ENCODE peak calls at places on chromosomes 6 and 20, in seven cellular contexts. One of them, this sample, is unnamed.
A peak's percentile ranks its signal among the peaks of the same experiment; 100 is the strongest.

GRCh38 chr6:22151892-22152291 is 144.9 kb downstream of the PRL start:
- DNase-seq in activated T-helper 1 cell treated with anti-CD3 and anti-CD28 coated beads, Interleukin-12 subunit alpha, Interleukin-12 subunit beta, Interleukin-2, Interleukin-4 antibody, amounts not matched to agents 30 ng/mL and 10 ng/mL and 1 ng/mL, durations not matched to agents 14 hours and 24 hours and 36 hours: no peak
- DNase-seq in hypothalamus: no peak
- DNase-seq in ureter: no peak
- DNase-seq in kidney tubule cell: no peak
- DNase-seq in NCI-H345: no peak
- DNase-seq in AG04450: no peak
- DNase-seq in this sample: no peak

GRCh38 chr20:20956586-20956985 is 149.6 kb downstream of the LINC00237 start:
- DNase-seq in NCI-H345: no peak
- DNase-seq in kidney tubule cell: no peak
- DNase-seq in activated T-helper 1 cell treated with anti-CD3 and anti-CD28 coated beads, Interleukin-12 subunit alpha, Interleukin-12 subunit beta, Interleukin-2, Interleukin-4 antibody, amounts not matched to agents 30 ng/mL and 10 ng/mL and 1 ng/mL, durations not matched to agents 14 hours and 24 hours and 36 hours: no peak
- DNase-seq in ureter: no peak
- DNase-seq in hypothalamus: peak; percentile 9
- DNase-seq in AG04450: no peak
- DNase-seq in this sample: no peak

GRCh38 chr6:141451508-141452353 is 681.0 kb upstream of the GJE1 start:
- DNase-seq in activated T-helper 1 cell treated with anti-CD3 and anti-CD28 coated beads, Interleukin-12 subunit alpha, Interleukin-12 subunit beta, Interleukin-2, Interleukin-4 antibody, amounts not matched to agents 30 ng/mL and 10 ng/mL and 1 ng/mL, durations not matched to agents 14 hours and 24 hours and 36 hours: no peak
- DNase-seq in hypothalamus: no peak
- DNase-seq in AG04450: peak; percentile 32
- DNase-seq in ureter: no peak
- DNase-seq in NCI-H345: peak; percentile 25
- DNase-seq in kidney tubule cell: peak; percentile 80
- DNase-seq in this sample: no peak

GRCh38 chr6:101398716-101399626 is 5.5 kb downstream of the GRIK2 start:
- DNase-seq in hypothalamus: peak; percentile 0
- DNase-seq in ureter: no peak
- DNase-seq in kidney tubule cell: no peak
- DNase-seq in AG04450: no peak
- DNase-seq in NCI-H345: no peak
- DNase-seq in activated T-helper 1 cell treated with anti-CD3 and anti-CD28 coated beads, Interleukin-12 subunit alpha, Interleukin-12 subunit beta, Interleukin-2, Interleukin-4 antibody, amounts not matched to agents 30 ng/mL and 10 ng/mL and 1 ng/mL, durations not matched to agents 14 hours and 24 hours and 36 hours: no peak
- DNase-seq in this sample: no peak

GRCh38 chr6:130598021-130598989 is 228.9 kb upstream of the SMLR1 start:
- DNase-seq in ureter: no peak
- DNase-seq in NCI-H345: no peak
- DNase-seq in activated T-helper 1 cell treated with anti-CD3 and anti-CD28 coated beads, Interleukin-12 subunit alpha, Interleukin-12 subunit beta, Interleukin-2, Interleukin-4 antibody, amounts not matched to agents 30 ng/mL and 10 ng/mL and 1 ng/mL, durations not matched to agents 14 hours and 24 hours and 36 hours: no peak
- DNase-seq in kidney tubule cell: no peak
- DNase-seq in hypothalamus: no peak
- DNase-seq in AG04450: no peak
- DNase-seq in this sample: no peak

GRCh38 chr20:33348136-33348937 is 53.0 kb downstream of the CDK5RAP1 start:
- DNase-seq in NCI-H345: no peak
- DNase-seq in AG04450: no peak
- DNase-seq in hypothalamus: no peak
- DNase-seq in kidney tubule cell: no peak
- DNase-seq in ureter: no peak
- DNase-seq in activated T-helper 1 cell treated with anti-CD3 and anti-CD28 coated beads, Interleukin-12 subunit alpha, Interleukin-12 subunit beta, Interleukin-2, Interleukin-4 antibody, amounts not matched to agents 30 ng/mL and 10 ng/mL and 1 ng/mL, durations not matched to agents 14 hours and 24 hours and 36 hours: no peak
- DNase-seq in this sample: no peak

GRCh38 chr20:19583532-19584175 is 174.4 kb upstream of the RIN2 start:
- DNase-seq in kidney tubule cell: peak; percentile 74
- DNase-seq in hypothalamus: peak; percentile 27
- DNase-seq in AG04450: no peak
- DNase-seq in ureter: peak; percentile 80
- DNase-seq in activated T-helper 1 cell treated with anti-CD3 and anti-CD28 coated beads, Interleukin-12 subunit alpha, Interleukin-12 subunit beta, Interleukin-2, Interleukin-4 antibody, amounts not matched to agents 30 ng/mL and 10 ng/mL and 1 ng/mL, durations not matched to agents 14 hours and 24 hours and 36 hours: peak; percentile 8
- DNase-seq in NCI-H345: peak; percentile 73
- DNase-seq in this sample: peak; percentile 45

GRCh38 chr6:159170999-159171712 is 2.0 kb downstream of the FNDC1 start:
- DNase-seq in activated T-helper 1 cell treated with anti-CD3 and anti-CD28 coated beads, Interleukin-12 subunit alpha, Interleukin-12 subunit beta, Interleukin-2, Interleukin-4 antibody, amounts not matched to agents 30 ng/mL and 10 ng/mL and 1 ng/mL, durations not matched to agents 14 hours and 24 hours and 36 hours: no peak
- DNase-seq in NCI-H345: no peak
- DNase-seq in AG04450: peak; percentile 36
- DNase-seq in hypothalamus: no peak
- DNase-seq in kidney tubule cell: peak; percentile 43
- DNase-seq in ureter: no peak
- DNase-seq in this sample: no peak

GRCh38 chr6:112054520-112055160 is 736 bp downstream of the CCN6 start:
- DNase-seq in NCI-H345: no peak
- DNase-seq in kidney tubule cell: no peak
- DNase-seq in hypothalamus: no peak
- DNase-seq in activated T-helper 1 cell treated with anti-CD3 and anti-CD28 coated beads, Interleukin-12 subunit alpha, Interleukin-12 subunit beta, Interleukin-2, Interleukin-4 antibody, amounts not matched to agents 30 ng/mL and 10 ng/mL and 1 ng/mL, durations not matched to agents 14 hours and 24 hours and 36 hours: no peak
- DNase-seq in ureter: no peak
- DNase-seq in AG04450: no peak
- DNase-seq in this sample: no peak

GRCh38 chr20:25082498-25082873 is 545 bp upstream of the VSX1 start:
- DNase-seq in NCI-H345: no peak
- DNase-seq in hypothalamus: no peak
- DNase-seq in kidney tubule cell: no peak
- DNase-seq in activated T-helper 1 cell treated with anti-CD3 and anti-CD28 coated beads, Interleukin-12 subunit alpha, Interleukin-12 subunit beta, Interleukin-2, Interleukin-4 antibody, amounts not matched to agents 30 ng/mL and 10 ng/mL and 1 ng/mL, durations not matched to agents 14 hours and 24 hours and 36 hours: no peak
- DNase-seq in ureter: no peak
- DNase-seq in AG04450: no peak
- DNase-seq in this sample: no peak

GRCh38 chr6:41083072-41083471 is 10.3 kb downstream of the NFYA start:
- DNase-seq in activated T-helper 1 cell treated with anti-CD3 and anti-CD28 coated beads, Interleukin-12 subunit alpha, Interleukin-12 subunit beta, Interleukin-2, Interleukin-4 antibody, amounts not matched to agents 30 ng/mL and 10 ng/mL and 1 ng/mL, durations not matched to agents 14 hours and 24 hours and 36 hours: no peak
- DNase-seq in AG04450: no peak
- DNase-seq in NCI-H345: no peak
- DNase-seq in hypothalamus: no peak
- DNase-seq in kidney tubule cell: no peak
- DNase-seq in ureter: no peak
- DNase-seq in this sample: no peak

GRCh38 chr20:40797425-40797824 is 108.4 kb upstream of the MAFB start:
- DNase-seq in AG04450: no peak
- DNase-seq in kidney tubule cell: peak; percentile 9
- DNase-seq in activated T-helper 1 cell treated with anti-CD3 and anti-CD28 coated beads, Interleukin-12 subunit alpha, Interleukin-12 subunit beta, Interleukin-2, Interleukin-4 antibody, amounts not matched to agents 30 ng/mL and 10 ng/mL and 1 ng/mL, durations not matched to agents 14 hours and 24 hours and 36 hours: no peak
- DNase-seq in hypothalamus: no peak
- DNase-seq in NCI-H345: no peak
- DNase-seq in ureter: no peak
- DNase-seq in this sample: peak; percentile 31

GRCh38 chr6:120735641-120736040 is 598.6 kb downstream of the TBC1D32 start:
- DNase-seq in kidney tubule cell: no peak
- DNase-seq in NCI-H345: no peak
- DNase-seq in ureter: no peak
- DNase-seq in activated T-helper 1 cell treated with anti-CD3 and anti-CD28 coated beads, Interleukin-12 subunit alpha, Interleukin-12 subunit beta, Interleukin-2, Interleukin-4 antibody, amounts not matched to agents 30 ng/mL and 10 ng/mL and 1 ng/mL, durations not matched to agents 14 hours and 24 hours and 36 hours: no peak
- DNase-seq in hypothalamus: no peak
- DNase-seq in AG04450: no peak
- DNase-seq in this sample: no peak

GRCh38 chr6:157533397-157533814 is 152.4 kb downstream of the ZDHHC14 start:
- DNase-seq in activated T-helper 1 cell treated with anti-CD3 and anti-CD28 coated beads, Interleukin-12 subunit alpha, Interleukin-12 subunit beta, Interleukin-2, Interleukin-4 antibody, amounts not matched to agents 30 ng/mL and 10 ng/mL and 1 ng/mL, durations not matched to agents 14 hours and 24 hours and 36 hours: no peak
- DNase-seq in AG04450: no peak
- DNase-seq in hypothalamus: no peak
- DNase-seq in ureter: no peak
- DNase-seq in NCI-H345: no peak
- DNase-seq in kidney tubule cell: no peak
- DNase-seq in this sample: no peak

GRCh38 chr6:57242505-57242904 is 20.4 kb upstream of the RAB23 start:
- DNase-seq in hypothalamus: no peak
- DNase-seq in activated T-helper 1 cell treated with anti-CD3 and anti-CD28 coated beads, Interleukin-12 subunit alpha, Interleukin-12 subunit beta, Interleukin-2, Interleukin-4 antibody, amounts not matched to agents 30 ng/mL and 10 ng/mL and 1 ng/mL, durations not matched to agents 14 hours and 24 hours and 36 hours: no peak
- DNase-seq in AG04450: peak; percentile 88
- DNase-seq in ureter: no peak
- DNase-seq in NCI-H345: no peak
- DNase-seq in kidney tubule cell: peak; percentile 37
- DNase-seq in this sample: no peak

GRCh38 chr20:36307412-36308317 is 1.5 kb downstream of the DLGAP4 start:
- DNase-seq in ureter: no peak
- DNase-seq in activated T-helper 1 cell treated with anti-CD3 and anti-CD28 coated beads, Interleukin-12 subunit alpha, Interleukin-12 subunit beta, Interleukin-2, Interleukin-4 antibody, amounts not matched to agents 30 ng/mL and 10 ng/mL and 1 ng/mL, durations not matched to agents 14 hours and 24 hours and 36 hours: no peak
- DNase-seq in AG04450: no peak
- DNase-seq in NCI-H345: no peak
- DNase-seq in kidney tubule cell: no peak
- DNase-seq in hypothalamus: no peak
- DNase-seq in this sample: no peak

GRCh38 chr20:40959325-40960092 is 69.1 kb upstream of the TOP1 start:
- DNase-seq in AG04450: no peak
- DNase-seq in ureter: peak; percentile 32
- DNase-seq in hypothalamus: no peak
- DNase-seq in NCI-H345: no peak
- DNase-seq in activated T-helper 1 cell treated with anti-CD3 and anti-CD28 coated beads, Interleukin-12 subunit alpha, Interleukin-12 subunit beta, Interleukin-2, Interleukin-4 antibody, amounts not matched to agents 30 ng/mL and 10 ng/mL and 1 ng/mL, durations not matched to agents 14 hours and 24 hours and 36 hours: no peak
- DNase-seq in kidney tubule cell: no peak
- DNase-seq in this sample: no peak

GRCh38 chr20:3218307-3218988 is 9.2 kb downstream of the ITPA start:
- DNase-seq in kidney tubule cell: peak; percentile 56
- DNase-seq in NCI-H345: peak; percentile 86
- DNase-seq in ureter: no peak
- DNase-seq in activated T-helper 1 cell treated with anti-CD3 and anti-CD28 coated beads, Interleukin-12 subunit alpha, Interleukin-12 subunit beta, Interleukin-2, Interleukin-4 antibody, amounts not matched to agents 30 ng/mL and 10 ng/mL and 1 ng/mL, durations not matched to agents 14 hours and 24 hours and 36 hours: peak; percentile 63
- DNase-seq in AG04450: no peak
- DNase-seq in hypothalamus: peak; percentile 38
- DNase-seq in this sample: peak; percentile 27

GRCh38 chr6:140486468-140487361 is 1112.3 kb upstream of the CITED2 start:
- DNase-seq in hypothalamus: no peak
- DNase-seq in NCI-H345: no peak
- DNase-seq in activated T-helper 1 cell treated with anti-CD3 and anti-CD28 coated beads, Interleukin-12 subunit alpha, Interleukin-12 subunit beta, Interleukin-2, Interleukin-4 antibody, amounts not matched to agents 30 ng/mL and 10 ng/mL and 1 ng/mL, durations not matched to agents 14 hours and 24 hours and 36 hours: no peak
- DNase-seq in AG04450: no peak
- DNase-seq in ureter: no peak
- DNase-seq in kidney tubule cell: peak; percentile 58
- DNase-seq in this sample: no peak

GRCh38 chr6:151534576-151534975 is 40.8 kb downstream of the CCDC170 start:
- DNase-seq in kidney tubule cell: no peak
- DNase-seq in hypothalamus: no peak
- DNase-seq in NCI-H345: no peak
- DNase-seq in AG04450: no peak
- DNase-seq in ureter: no peak
- DNase-seq in activated T-helper 1 cell treated with anti-CD3 and anti-CD28 coated beads, Interleukin-12 subunit alpha, Interleukin-12 subunit beta, Interleukin-2, Interleukin-4 antibody, amounts not matched to agents 30 ng/mL and 10 ng/mL and 1 ng/mL, durations not matched to agents 14 hours and 24 hours and 36 hours: no peak
- DNase-seq in this sample: no peak

GRCh38 chr6:43942011-43942442 is 172.0 kb downstream of the VEGFA start:
- DNase-seq in NCI-H345: no peak
- DNase-seq in AG04450: no peak
- DNase-seq in ureter: peak; percentile 25
- DNase-seq in hypothalamus: no peak
- DNase-seq in kidney tubule cell: no peak
- DNase-seq in activated T-helper 1 cell treated with anti-CD3 and anti-CD28 coated beads, Interleukin-12 subunit alpha, Interleukin-12 subunit beta, Interleukin-2, Interleukin-4 antibody, amounts not matched to agents 30 ng/mL and 10 ng/mL and 1 ng/mL, durations not matched to agents 14 hours and 24 hours and 36 hours: no peak
- DNase-seq in this sample: no peak

GRCh38 chr6:88365656-88366055 is 199.5 kb upstream of the CNR1 start:
- DNase-seq in AG04450: no peak
- DNase-seq in NCI-H345: no peak
- DNase-seq in hypothalamus: no peak
- DNase-seq in ureter: no peak
- DNase-seq in kidney tubule cell: no peak
- DNase-seq in activated T-helper 1 cell treated with anti-CD3 and anti-CD28 coated beads, Interleukin-12 subunit alpha, Interleukin-12 subunit beta, Interleukin-2, Interleukin-4 antibody, amounts not matched to agents 30 ng/mL and 10 ng/mL and 1 ng/mL, durations not matched to agents 14 hours and 24 hours and 36 hours: no peak
- DNase-seq in this sample: no peak

GRCh38 chr6:110944681-110945151 is 13.8 kb upstream of the GTF3C6 start:
- DNase-seq in hypothalamus: no peak
- DNase-seq in activated T-helper 1 cell treated with anti-CD3 and anti-CD28 coated beads, Interleukin-12 subunit alpha, Interleukin-12 subunit beta, Interleukin-2, Interleukin-4 antibody, amounts not matched to agents 30 ng/mL and 10 ng/mL and 1 ng/mL, durations not matched to agents 14 hours and 24 hours and 36 hours: peak; percentile 40
- DNase-seq in AG04450: peak; percentile 34
- DNase-seq in kidney tubule cell: peak; percentile 98
- DNase-seq in ureter: no peak
- DNase-seq in NCI-H345: no peak
- DNase-seq in this sample: peak; percentile 99

GRCh38 chr6:106444777-106445507 is 84.4 kb downstream of the CRYBG1 start:
- DNase-seq in AG04450: peak; percentile 32
- DNase-seq in kidney tubule cell: peak; percentile 74
- DNase-seq in ureter: no peak
- DNase-seq in hypothalamus: no peak
- DNase-seq in NCI-H345: peak; percentile 75
- DNase-seq in activated T-helper 1 cell treated with anti-CD3 and anti-CD28 coated beads, Interleukin-12 subunit alpha, Interleukin-12 subunit beta, Interleukin-2, Interleukin-4 antibody, amounts not matched to agents 30 ng/mL and 10 ng/mL and 1 ng/mL, durations not matched to agents 14 hours and 24 hours and 36 hours: peak; percentile 16
- DNase-seq in this sample: peak; percentile 92

GRCh38 chr6:104940238-104940880 is 16.5 kb upstream of the LIN28B start:
- DNase-seq in ureter: no peak
- DNase-seq in kidney tubule cell: no peak
- DNase-seq in AG04450: no peak
- DNase-seq in hypothalamus: no peak
- DNase-seq in activated T-helper 1 cell treated with anti-CD3 and anti-CD28 coated beads, Interleukin-12 subunit alpha, Interleukin-12 subunit beta, Interleukin-2, Interleukin-4 antibody, amounts not matched to agents 30 ng/mL and 10 ng/mL and 1 ng/mL, durations not matched to agents 14 hours and 24 hours and 36 hours: no peak
- DNase-seq in NCI-H345: no peak
- DNase-seq in this sample: no peak

GRCh38 chr20:14319704-14320103 is 17.7 kb downstream of the FLRT3 start:
- DNase-seq in activated T-helper 1 cell treated with anti-CD3 and anti-CD28 coated beads, Interleukin-12 subunit alpha, Interleukin-12 subunit beta, Interleukin-2, Interleukin-4 antibody, amounts not matched to agents 30 ng/mL and 10 ng/mL and 1 ng/mL, durations not matched to agents 14 hours and 24 hours and 36 hours: no peak
- DNase-seq in AG04450: no peak
- DNase-seq in ureter: no peak
- DNase-seq in NCI-H345: no peak
- DNase-seq in hypothalamus: no peak
- DNase-seq in kidney tubule cell: no peak
- DNase-seq in this sample: no peak

GRCh38 chr6:38716825-38717224 is 1.7 kb downstream of the DNAH8 start:
- DNase-seq in kidney tubule cell: no peak
- DNase-seq in activated T-helper 1 cell treated with anti-CD3 and anti-CD28 coated beads, Interleukin-12 subunit alpha, Interleukin-12 subunit beta, Interleukin-2, Interleukin-4 antibody, amounts not matched to agents 30 ng/mL and 10 ng/mL and 1 ng/mL, durations not matched to agents 14 hours and 24 hours and 36 hours: no peak
- DNase-seq in ureter: no peak
- DNase-seq in AG04450: no peak
- DNase-seq in hypothalamus: no peak
- DNase-seq in NCI-H345: no peak
- DNase-seq in this sample: no peak

GRCh38 chr6:36455486-36456027 is 12.8 kb downstream of the KCTD20 start:
- DNase-seq in ureter: peak; percentile 58
- DNase-seq in NCI-H345: no peak
- DNase-seq in AG04450: no peak
- DNase-seq in hypothalamus: no peak
- DNase-seq in activated T-helper 1 cell treated with anti-CD3 and anti-CD28 coated beads, Interleukin-12 subunit alpha, Interleukin-12 subunit beta, Interleukin-2, Interleukin-4 antibody, amounts not matched to agents 30 ng/mL and 10 ng/mL and 1 ng/mL, durations not matched to agents 14 hours and 24 hours and 36 hours: no peak
- DNase-seq in kidney tubule cell: no peak
- DNase-seq in this sample: no peak

GRCh38 chr6:79898076-79898475 is 49.3 kb downstream of the ELOVL4 start:
- DNase-seq in hypothalamus: no peak
- DNase-seq in NCI-H345: no peak
- DNase-seq in activated T-helper 1 cell treated with anti-CD3 and anti-CD28 coated beads, Interleukin-12 subunit alpha, Interleukin-12 subunit beta, Interleukin-2, Interleukin-4 antibody, amounts not matched to agents 30 ng/mL and 10 ng/mL and 1 ng/mL, durations not matched to agents 14 hours and 24 hours and 36 hours: no peak
- DNase-seq in ureter: no peak
- DNase-seq in AG04450: no peak
- DNase-seq in kidney tubule cell: no peak
- DNase-seq in this sample: no peak

GRCh38 chr20:1700990-1701389 is 43.4 kb upstream of the SIRPG start:
- DNase-seq in ureter: no peak
- DNase-seq in hypothalamus: no peak
- DNase-seq in NCI-H345: peak; percentile 84
- DNase-seq in AG04450: no peak
- DNase-seq in activated T-helper 1 cell treated with anti-CD3 and anti-CD28 coated beads, Interleukin-12 subunit alpha, Interleukin-12 subunit beta, Interleukin-2, Interleukin-4 antibody, amounts not matched to agents 30 ng/mL and 10 ng/mL and 1 ng/mL, durations not matched to agents 14 hours and 24 hours and 36 hours: no peak
- DNase-seq in kidney tubule cell: no peak
- DNase-seq in this sample: no peak

GRCh38 chr6:169972736-169973135 is 221.3 kb downstream of the ERMARD start:
- DNase-seq in hypothalamus: no peak
- DNase-seq in activated T-helper 1 cell treated with anti-CD3 and anti-CD28 coated beads, Interleukin-12 subunit alpha, Interleukin-12 subunit beta, Interleukin-2, Interleukin-4 antibody, amounts not matched to agents 30 ng/mL and 10 ng/mL and 1 ng/mL, durations not matched to agents 14 hours and 24 hours and 36 hours: no peak
- DNase-seq in ureter: no peak
- DNase-seq in kidney tubule cell: no peak
- DNase-seq in AG04450: no peak
- DNase-seq in NCI-H345: no peak
- DNase-seq in this sample: no peak

This sample was measured in AML-193.